ENCODE peak calls at places on chromosomes 3 and 15, in eight cellular contexts. M, G, L, Q, Z, I, W and T are unnamed samples. For H3K4me1, the result is how much of the 10 kb centered on the place peaks cover.

GRCh38 chr15:42144841-42145375 is 11.5 kb downstream of the PLA2G4F start:
- DNase-seq in I (no peak), G (no peak), L (no peak), M (no peak), Z (no peak), Q (no peak), W (no peak), T (no peak)

GRCh38 chr15:49288411-49288810 is 118.4 kb downstream of the GALK2 start:
- DNase-seq in G (no peak), Q (no peak), W (no peak), M (no peak), Z (no peak), L (no peak), I (no peak), T (no peak)

GRCh38 chr15:58469432-58470353 is 37.9 kb downstream of the LIPC start:
- DNase-seq in M (no peak), W (no peak), Q (peak), I (peak), G (peak), L (peak), Z (peak), T (no peak)

GRCh38 chr15:58931985-58932384 is 1.5 kb downstream of the SLTM start:
- DNase-seq in I (no peak), G (peak), Q (no peak), M (no peak), L (peak), W (peak), Z (no peak), T (no peak)

GRCh38 chr3:189636048-189636447 is 4.9 kb downstream of the TP63 start:
- DNase-seq in M (no peak), W (no peak), Q (no peak), Z (no peak), I (peak), G (no peak), L (no peak), T (no peak)

GRCh38 chr3:54120657-54121403 is 1.5 kb upstream of the CACNA2D3 start:
- DNase-seq in I (peak), M (no peak), Z (no peak), Q (no peak), W (peak), G (no peak), L (peak), T (no peak)

GRCh38 chr15:73872370-73872769 is 994 bp upstream of the TBC1D21 start:
- DNase-seq in G (no peak), L (no peak), Z (no peak), M (no peak), Q (no peak), W (no peak), I (no peak), T (no peak)

GRCh38 chr3:141426404-141427034 is 58.2 kb downstream of the ZBTB38 start:
- DNase-seq in G (peak), Z (peak), W (peak), L (no peak), Q (no peak), I (peak), M (no peak), T (no peak)

GRCh38 chr3:184380210-184380626 is 364 bp downstream of the CHRD start:
- DNase-seq in G (no peak), M (no peak), Z (peak), I (peak), W (peak), L (no peak), Q (no peak), T (no peak)

GRCh38 chr15:70008697-70009285 is 88.9 kb downstream of the TLE3 start:
- DNase-seq in L (no peak), Q (no peak), G (no peak), Z (no peak), M (no peak), I (no peak), W (no peak), T (no peak)

GRCh38 chr3:182807056-182807455 is 13.8 kb downstream of the ATP11B start:
- DNase-seq in Q (no peak), W (no peak), L (no peak), I (no peak), M (no peak), G (no peak), Z (no peak), T (no peak)

GRCh38 chr3:129622418-129622872 is 16.0 kb upstream of the PLXND1 start:
- DNase-seq in I (no peak), M (no peak), L (no peak), Z (no peak), G (no peak), W (no peak), Q (no peak), T (no peak)

GRCh38 chr3:122146466-122146865 is 37.0 kb upstream of the CASR start:
- DNase-seq in L (peak), W (no peak), Q (no peak), M (no peak), Z (no peak), G (no peak), I (no peak), T (no peak)

GRCh38 chr3:115227046-115227445 is 80.0 kb upstream of the ZBTB20 start:
- DNase-seq in G (no peak), Z (no peak), M (no peak), W (no peak), Q (no peak), L (no peak), I (no peak), T (no peak)

GRCh38 chr15:37765809-37766208 is 168.6 kb upstream of the TMCO5A start:
- DNase-seq in M (no peak), W (no peak), L (no peak), Q (no peak), G (peak), Z (no peak), I (peak), T (no peak)

GRCh38 chr3:8968375-8968882 is 5.2 kb upstream of the RAD18 start:
- DNase-seq in L (no peak), W (no peak), I (no peak), Z (no peak), G (peak), Q (no peak), M (no peak), T (no peak)

GRCh38 chr15:70362911-70363310 is 265.2 kb upstream of the TLE3 start:
- DNase-seq in G (peak), M (no peak), Z (peak), W (peak), L (no peak), Q (peak), I (peak), T (no peak)

GRCh38 chr3:72114773-72115172 is 329.8 kb upstream of the PROK2 start:
- DNase-seq in Z (no peak), M (no peak), G (no peak), L (no peak), Q (no peak), I (no peak), W (no peak), T (no peak)

GRCh38 chr3:53286727-53287412 is 31.0 kb upstream of the TKT start:
- DNase-seq in I (peak), L (no peak), W (peak), Q (no peak), M (no peak), G (no peak), Z (no peak), T (no peak)

GRCh38 chr15:84878504-84878903 is 6.0 kb upstream of the SLC28A1 start:
- DNase-seq in M (peak), Q (peak), L (peak), I (peak), W (peak), G (peak), Z (peak), T (peak)

GRCh38 chr3:129614927-129615363 is 8.5 kb upstream of the PLXND1 start:
- DNase-seq in Q (no peak), Z (no peak), W (peak), M (no peak), L (no peak), G (peak), I (no peak), T (no peak)

GRCh38 chr15:80831606-80832224 is 52.5 kb downstream of the CEMIP start:
- DNase-seq in I (peak), Z (no peak), Q (no peak), M (no peak), G (no peak), L (no peak), W (no peak), T (no peak)

GRCh38 chr15:69857686-69858391 is 239.9 kb downstream of the TLE3 start:
- DNase-seq in I (no peak), W (no peak), L (no peak), Q (no peak), M (no peak), G (no peak), Z (no peak), T (no peak)

GRCh38 chr3:13539671-13540070 is 9.3 kb upstream of the FBLN2 start:
- DNase-seq in G (no peak), I (no peak), W (no peak), Z (no peak), M (no peak), L (no peak), Q (no peak), T (no peak)

GRCh38 chr3:13391308-13391707 is 28.8 kb downstream of the NUP210 start:
- DNase-seq in M (peak), L (no peak), Z (no peak), G (no peak), I (peak), W (no peak), Q (no peak), T (no peak)

GRCh38 chr15:42145546-42146455 is 10.6 kb downstream of the PLA2G4F start:
- DNase-seq in Z (no peak), G (no peak), Q (no peak), L (no peak), W (no peak), I (no peak), M (no peak), T (no peak)

GRCh38 chr3:64179249-64179648 is 46.0 kb downstream of the PRICKLE2 start:
- DNase-seq in G (no peak), L (no peak), M (no peak), Z (no peak), I (no peak), Q (no peak), W (no peak), T (no peak)

GRCh38 chr15:24269166-24269571 is 406.4 kb upstream of the NPAP1 start:
- DNase-seq in M (no peak), I (no peak), Z (peak), L (no peak), Q (no peak), G (no peak), W (no peak), T (no peak)

DNA sequence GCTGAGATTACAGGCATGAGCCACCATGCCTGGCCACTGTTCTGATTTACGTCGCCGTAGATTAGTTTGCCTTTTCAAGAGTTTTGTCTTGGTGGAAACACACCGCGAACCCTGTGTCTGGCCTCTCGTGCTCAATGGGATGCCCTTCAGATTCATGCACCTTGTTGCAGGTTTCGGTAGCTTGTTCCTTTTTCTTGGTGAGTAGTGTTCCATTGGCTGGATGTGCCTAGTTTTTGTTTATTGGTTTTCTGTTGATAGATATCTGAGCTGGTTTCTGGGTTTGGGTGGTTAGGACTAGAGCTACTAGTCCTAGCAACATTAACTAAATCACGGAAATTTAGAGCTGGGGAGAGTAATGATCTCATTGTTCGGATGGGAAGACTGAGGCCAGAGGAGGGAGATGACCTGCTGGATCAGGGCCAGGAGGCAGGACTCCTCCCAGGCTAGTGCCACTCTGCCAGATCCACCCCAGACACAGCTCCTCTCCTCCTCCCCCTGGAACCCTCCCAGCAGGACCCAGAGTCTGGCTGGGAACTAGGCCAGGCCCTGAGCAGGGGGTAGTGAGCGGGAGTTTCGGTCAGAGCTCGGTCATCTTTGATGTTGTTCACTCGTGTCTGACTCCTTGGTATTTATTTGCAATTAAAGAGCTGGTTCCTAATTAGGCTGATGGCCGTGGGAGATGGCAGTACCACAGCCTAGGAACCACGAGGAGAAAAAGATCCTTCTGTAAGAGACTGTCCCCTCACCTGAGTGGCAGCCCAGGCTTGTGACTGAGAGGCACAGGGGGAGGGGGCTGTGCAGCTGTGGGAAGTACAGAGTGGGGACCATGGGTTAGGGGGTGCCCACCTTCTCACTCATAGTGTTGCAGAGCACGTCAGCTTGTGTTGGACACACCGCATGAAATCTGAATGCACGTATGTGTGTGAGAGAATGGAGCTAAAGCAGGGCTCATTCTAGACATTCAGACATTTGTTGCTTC is 73.4 kb downstream of the SMAD6 start:
- DNase-seq in I (no peak), L (no peak), W (no peak), Q (no peak), M (no peak), G (no peak), Z (peak), T (no peak)
- H3K4me1 ChIP-seq in I (under half), L (under half), W (under half), Q (half or more), M (under half), G (under half), Z (half or more), T (half or more)

DNA sequence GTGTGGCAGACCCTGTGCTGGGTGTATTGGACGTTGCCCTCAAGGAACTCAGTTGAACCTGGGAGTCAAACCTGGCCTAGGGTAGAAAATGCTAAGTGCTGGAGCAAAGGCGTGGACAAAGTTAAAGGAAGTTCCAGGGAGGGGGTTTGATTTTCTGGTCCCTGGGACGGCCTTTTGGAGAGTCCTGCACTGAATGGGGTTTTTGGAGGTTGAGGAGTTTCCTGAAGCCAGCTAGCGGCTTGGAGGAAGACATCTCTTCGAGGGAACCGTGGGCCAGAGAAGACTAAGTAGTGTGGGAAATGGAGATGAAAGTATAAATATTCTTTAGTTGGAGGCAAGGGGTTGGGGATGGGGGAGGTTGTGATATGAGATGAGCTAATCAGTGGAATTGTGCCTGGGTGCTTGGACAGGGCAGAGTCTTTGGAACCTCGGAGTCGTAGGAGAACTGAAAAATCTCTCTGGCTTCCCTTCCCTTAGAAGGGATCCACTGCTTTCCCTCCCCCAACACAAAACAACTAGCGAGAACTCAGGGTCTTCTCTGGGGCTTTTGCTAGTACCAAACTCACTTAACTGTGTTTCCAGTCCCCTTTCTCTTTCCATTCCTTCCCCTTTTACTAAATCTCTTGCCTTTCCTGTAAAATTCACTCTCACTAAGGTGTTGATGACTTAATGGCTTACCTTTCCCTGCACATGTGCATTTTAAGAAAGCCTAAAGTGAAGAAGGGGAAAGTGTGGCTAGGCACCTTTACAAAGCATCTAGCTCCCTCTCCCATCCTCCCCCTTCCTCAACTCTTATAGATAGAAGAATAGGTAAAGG is 1.0 kb downstream of the LPP start:
- DNase-seq in L (no peak), Z (no peak), G (peak), I (no peak), W (no peak), Q (no peak), M (no peak), T (no peak)
- H3K4me1 ChIP-seq in L (under half), Z (half or more), G (under half), I (under half), W (under half), Q (half or more), M (half or more), T (under half)

GRCh38 chr3:123816673-123817207 is 67.4 kb downstream of the MYLK start:
- DNase-seq in Z (no peak), Q (no peak), W (no peak), M (no peak), I (no peak), G (no peak), L (no peak), T (no peak)
- H3K4me1 ChIP-seq in Z (under half), Q (under half), W (under half), M (under half), I (under half), G (under half), L (half or more), T (under half)

GRCh38 chr3:5188419-5189405 is 1.2 kb downstream of the EDEM1 start:
- DNase-seq in W (peak), L (peak), Z (peak), M (peak), G (peak), I (peak), Q (no peak), T (no peak)

GRCh38 chr3:5186854-5187151 is 704 bp upstream of the EDEM1 start:
- DNase-seq in L (peak), I (peak), G (peak), Q (no peak), M (no peak), W (peak), Z (peak), T (no peak)

GRCh38 chr3:5186089-5186853 is 1.2 kb upstream of the EDEM1 start:
- DNase-seq in L (no peak), G (no peak), I (no peak), W (no peak), Z (no peak), Q (no peak), M (no peak), T (no peak)

GRCh38 chr3:5187920-5188418 is 462 bp downstream of the EDEM1 start:
- DNase-seq in Q (no peak), L (peak), I (peak), G (peak), Z (peak), W (peak), M (peak), T (no peak)

GRCh38 chr3:5187152-5187919 is at the start of gene EDEM1:
- DNase-seq in Q (peak), Z (peak), L (peak), W (peak), M (peak), I (peak), G (peak), T (peak)
- H3K4me1 ChIP-seq in Q (under half), Z (under half), L (under half), W (under half), M (under half), I (under half), G (under half), T (under half)

DNA sequence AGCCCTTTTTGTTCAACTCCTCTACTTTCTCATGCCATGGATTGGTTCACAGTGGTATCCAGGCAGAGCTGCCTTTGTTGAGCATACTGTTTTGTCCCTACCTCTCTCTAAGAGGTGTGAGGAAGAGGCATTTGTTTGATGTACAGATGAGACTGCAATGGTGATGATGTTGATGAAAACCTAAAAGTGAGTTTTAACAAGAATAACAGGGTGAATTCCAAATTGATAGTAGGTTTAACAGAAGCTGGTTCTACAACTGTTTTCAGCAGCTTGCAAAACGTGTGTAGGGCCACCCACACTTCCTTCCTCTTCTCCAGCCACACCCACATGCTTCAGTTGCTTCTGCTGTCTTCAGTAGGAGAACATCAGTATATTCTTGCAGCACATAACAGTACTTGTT is 10.2 kb downstream of the SNRK start:
- DNase-seq in M (peak), W (no peak), L (peak), G (peak), Z (no peak), Q (no peak), I (no peak), T (no peak)
- H3K4me1 ChIP-seq in M (half or more), W (under half), L (under half), G (under half), Z (half or more), Q (under half), I (under half), T (under half)

GRCh38 chr15:63240136-63240535 is 37.3 kb upstream of the APH1B start:
- DNase-seq in G (no peak), M (no peak), Z (no peak), W (no peak), Q (no peak), L (no peak), I (no peak), T (no peak)
- H3K4me1 ChIP-seq in G (under half), M (half or more), Z (under half), W (under half), Q (under half), L (half or more), I (under half), T (under half)

GRCh38 chr15:68080783-68081182 is 26.7 kb downstream of the PIAS1 start:
- DNase-seq in G (peak), I (no peak), L (no peak), M (no peak), W (no peak), Q (no peak), Z (no peak), T (no peak)
- H3K4me1 ChIP-seq in G (under half), I (under half), L (under half), M (half or more), W (under half), Q (under half), Z (half or more), T (half or more)